ENCODE peak calls at places on chromosomes 4 and X, in seven cellular contexts. A is K562, D is H1, S is HCT116, N is HepG2, G is SK-N-SH, H is GM12878. M is an unnamed sample.

GRCh38 chrX:70485466-70485865 is 40.8 kb downstream of the DLG3 start:
- DNase-seq in A (no peak), D (no peak), S (no peak), N (no peak), G (no peak), H (no peak), M (peak)

GRCh38 chr4:31539279-31540074 is 819.3 kb downstream of the PCDH7 start:
- DNase-seq in A (no peak), D (no peak), S (no peak), N (no peak), G (no peak), H (no peak), M (peak)

GRCh38 chr4:189081831-189082230 is 858.8 kb upstream of the FRG1 start:
- DNase-seq in A (no peak), D (no peak), S (no peak), N (no peak), G (no peak), H (no peak), M (no peak)

GRCh38 chr4:97150966-97151365 is 992.3 kb downstream of the STPG2 start:
- DNase-seq in A (no peak), D (no peak), S (no peak), N (no peak), G (no peak), H (no peak), M (no peak)

GRCh38 chr4:71941001-71941400 is 90.8 kb upstream of the NPFFR2 start:
- DNase-seq in A (peak), D (peak), S (peak), N (peak), G (peak), H (no peak), M (no peak)

GRCh38 chr4:104475652-104476051 is 19.0 kb downstream of the CXXC4 start:
- DNase-seq in A (no peak), D (no peak), S (no peak), N (no peak), G (no peak), H (no peak), M (no peak)

GRCh38 chr4:127141857-127142256 is 490.9 kb upstream of the INTU start:
- DNase-seq in A (no peak), D (no peak), S (no peak), N (no peak), G (no peak), H (no peak), M (no peak)

GRCh38 chr4:91909963-91910362 is 393.8 kb upstream of the GRID2 start:
- DNase-seq in A (no peak), D (no peak), S (no peak), N (no peak), G (no peak), H (no peak), M (no peak)

GRCh38 chrX:71609095-71609750 is 9.1 kb downstream of the CXCR3 start:
- DNase-seq in A (no peak), D (no peak), S (no peak), N (no peak), G (no peak), H (no peak), M (no peak)

GRCh38 chr4:114980932-114981693 is 132.3 kb downstream of the NDST4 start:
- DNase-seq in A (no peak), D (no peak), S (no peak), N (no peak), G (no peak), H (no peak), M (no peak)

GRCh38 chrX:125436855-125437254 is 117.2 kb downstream of the TEX13C start:
- DNase-seq in A (peak), D (no peak), S (no peak), N (no peak), G (no peak), H (no peak), M (no peak)

GRCh38 chrX:47501226-47502071 is 18.4 kb upstream of the ZNF41 start:
- DNase-seq in A (no peak), D (no peak), S (no peak), N (no peak), G (no peak), H (no peak), M (no peak)

DNA sequence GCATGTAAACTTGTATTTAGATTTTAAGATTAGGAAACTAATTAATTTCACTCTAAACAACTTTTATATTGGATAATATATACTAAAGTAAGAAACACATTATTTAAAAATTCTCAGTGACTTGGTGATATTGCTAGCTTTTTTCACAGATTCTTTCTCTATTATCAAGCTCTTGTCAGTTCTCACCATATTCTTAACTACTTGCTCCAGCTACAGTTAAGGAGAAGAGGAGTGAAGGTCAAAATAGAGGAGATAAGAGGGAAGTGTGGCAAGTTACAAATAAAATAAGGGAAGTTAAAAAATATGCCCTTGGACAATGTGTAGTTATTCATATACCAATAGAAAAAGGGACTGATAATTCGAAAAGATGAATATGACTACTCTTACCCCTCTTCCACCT is 34.7 kb upstream of the NAF1 start:
- DNase-seq in A (no peak), D (no peak), S (no peak), N (no peak), G (no peak), H (no peak), M (no peak)
- TF ChIP-seq JUND in A (no peak), D (no peak), S (no peak), N (no peak), G (no peak), H (no peak), M (no peak)

DNA sequence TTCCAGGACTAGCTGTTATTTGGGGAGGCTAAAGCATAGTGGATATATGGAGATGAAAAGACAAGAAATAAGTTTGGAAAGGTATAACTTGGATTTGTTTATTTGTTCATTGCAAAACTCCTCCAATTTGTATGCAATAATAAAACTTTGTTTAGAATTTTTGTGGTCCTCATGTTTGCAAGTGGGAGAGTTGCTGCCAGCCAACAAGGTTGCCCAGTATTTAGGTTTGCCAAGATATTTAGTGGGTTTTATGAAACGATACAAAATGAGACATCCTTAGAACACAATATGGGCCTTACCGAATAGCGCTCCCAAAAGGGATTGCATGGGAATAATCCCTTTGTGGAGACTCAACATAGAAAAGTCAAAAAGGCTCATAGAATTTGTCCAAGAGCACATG is 162.1 kb downstream of the INPP4B start:
- DNase-seq in A (no peak), D (no peak), S (no peak), N (no peak), G (no peak), H (no peak), M (no peak)
- TF ChIP-seq JUND in A (no peak), D (no peak), S (no peak), N (no peak), G (no peak), H (no peak), M (no peak)

GRCh38 chr4:78480286-78480685 is 71.3 kb upstream of the ANXA3 start:
- DNase-seq in A (no peak), D (no peak), S (no peak), N (no peak), G (no peak), H (no peak), M (no peak)
- TF ChIP-seq JUND in A (no peak), D (no peak), S (no peak), N (no peak), G (no peak), H (no peak), M (no peak)

DNA sequence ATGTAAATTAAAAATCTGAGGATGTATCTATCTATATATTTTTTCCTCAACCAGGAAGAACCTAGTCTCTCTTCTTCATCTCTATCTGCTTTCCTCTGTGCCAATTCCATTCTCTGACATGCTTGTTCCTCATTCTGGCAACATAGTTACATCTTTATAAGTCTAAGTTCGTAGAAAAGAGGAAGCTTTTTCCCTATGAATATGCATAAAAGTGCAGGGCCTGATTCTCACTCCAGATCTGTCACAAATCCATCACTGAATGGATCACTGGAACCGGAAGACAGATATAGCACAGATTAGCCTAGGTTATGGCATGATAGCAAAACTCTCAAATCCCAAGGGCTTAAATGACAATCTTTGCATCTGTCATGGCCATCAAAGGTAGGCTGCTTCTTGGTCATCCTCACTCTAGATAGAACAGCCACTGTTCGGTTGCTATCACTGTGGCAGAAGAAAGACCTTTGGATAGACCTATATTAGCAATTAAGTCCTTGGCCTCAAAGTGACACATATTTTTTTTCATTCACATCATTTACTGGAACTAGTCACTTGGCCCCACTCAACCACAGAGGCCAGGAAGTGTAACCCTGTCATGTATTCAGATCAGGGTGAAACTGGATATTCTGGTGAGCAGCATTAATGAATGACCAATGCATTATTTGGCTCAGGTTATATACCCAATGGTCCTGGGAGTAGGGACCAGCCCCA is 22.2 kb downstream of the DTHD1 start:
- DNase-seq in A (no peak), D (no peak), S (no peak), N (no peak), G (no peak), H (no peak), M (no peak)
- TF ChIP-seq JUND in A (no peak), D (no peak), S (no peak), N (no peak), G (no peak), H (no peak), M (no peak)

DNA sequence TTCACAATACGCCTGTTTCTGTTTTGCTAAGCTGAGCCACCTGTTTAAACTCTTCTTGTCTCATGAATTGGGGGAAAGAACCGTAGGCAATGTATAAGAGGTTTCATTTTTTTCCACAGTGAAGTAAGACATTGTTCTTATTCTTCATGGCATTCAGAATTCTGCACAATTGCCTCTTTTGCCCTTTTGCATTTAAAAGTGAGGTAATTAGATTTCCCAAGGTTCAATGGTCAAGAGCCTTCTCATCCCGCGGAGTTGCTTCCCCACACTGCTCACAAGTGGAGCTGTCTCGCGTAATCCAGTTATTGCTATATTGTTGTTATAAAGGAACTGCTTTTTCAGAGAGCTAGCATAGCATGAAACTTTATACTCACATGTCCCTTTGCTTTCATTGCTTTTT is 90.8 kb upstream of the SPRY1 start:
- DNase-seq in A (no peak), D (no peak), S (no peak), N (no peak), G (no peak), H (no peak), M (no peak)
- TF ChIP-seq JUND in A (no peak), D (no peak), S (no peak), N (no peak), G (no peak), H (no peak), M (no peak)